ENCODE peak calls at places on chromosomes 4 and X, in seven cellular contexts. Q, G, M, W, N, Z and V are unnamed samples.
A peak's percentile ranks its signal among the peaks of the same experiment; 100 is the strongest.

GRCh38 chrX:13994104-13994503 is 35.6 kb downstream of the GEMIN8 start:
- DNase-seq in Z (no peak), N (no peak), Q (no peak), G (no peak), W (no peak), M (no peak), V (no peak)

GRCh38 chrX:56853436-56853835 is 124.4 kb downstream of the NBDY start:
- DNase-seq in M (no peak), Q (no peak), G (no peak), Z (no peak), W (no peak), N (no peak), V (no peak)

GRCh38 chr4:137901114-137901513 is 341.0 kb downstream of the SLC7A11 start:
- DNase-seq in M (no peak), N (no peak), Q (no peak), Z (no peak), W (no peak), G (no peak), V (peak; percentile 77)

GRCh38 chr4:85603437-85604336 is 128.7 kb downstream of the ARHGAP24 start:
- DNase-seq in W (no peak), G (peak; percentile 43), N (no peak), Q (peak; percentile 22), M (no peak), Z (no peak), V (no peak)

GRCh38 chr4:65943076-65943475 is 272.8 kb upstream of the EPHA5 start:
- DNase-seq in M (no peak), W (no peak), G (no peak), Q (no peak), Z (no peak), N (no peak), V (peak; percentile 1)

GRCh38 chr4:48686369-48686768 is 93.7 kb downstream of the FRYL start:
- DNase-seq in Q (no peak), G (peak; percentile 23), W (no peak), Z (no peak), N (no peak), M (no peak), V (no peak)

GRCh38 chr4:81030061-81030616 is 369 bp upstream of the BMP3 start:
- DNase-seq in Z (no peak), W (no peak), M (no peak), N (no peak), G (no peak), Q (no peak), V (no peak)

GRCh38 chrX:124256209-124256608 is 76.3 kb upstream of the TEX13D start:
- DNase-seq in M (no peak), W (no peak), N (no peak), G (no peak), Z (no peak), Q (no peak), V (no peak)

GRCh38 chr4:78661923-78662521 is 110.5 kb downstream of the ANXA3 start:
- DNase-seq in G (no peak), N (no peak), M (no peak), Q (peak; percentile 40), Z (no peak), W (no peak), V (no peak)

GRCh38 chrX:67295924-67296323 is 247.9 kb upstream of the AR start:
- DNase-seq in N (no peak), M (no peak), G (no peak), Z (no peak), W (no peak), Q (no peak), V (no peak)

GRCh38 chr4:116585240-116585639 is 500.1 kb downstream of the TRAM1L1 start:
- DNase-seq in M (no peak), Q (no peak), G (no peak), W (no peak), Z (no peak), N (no peak), V (peak; percentile 17)

GRCh38 chr4:73661646-73662119 is 41.4 kb upstream of the RASSF6 start:
- DNase-seq in G (no peak), W (no peak), M (no peak), Q (no peak), Z (no peak), N (no peak), V (no peak)

GRCh38 chr4:90357117-90357710 is 230.0 kb downstream of the CCSER1 start:
- DNase-seq in M (no peak), G (peak; percentile 47), W (no peak), Q (no peak), N (no peak), Z (peak; percentile 74), V (peak; percentile 71)

GRCh38 chr4:84441758-84442377 is 57.2 kb downstream of the NKX6-1 start:
- DNase-seq in N (no peak), G (no peak), W (no peak), Z (no peak), Q (no peak), M (no peak), V (no peak)

GRCh38 chr4:1501754-1502500 is 95.7 kb upstream of the NKX1-1 start:
- DNase-seq in N (peak; percentile 1), Z (no peak), Q (no peak), M (no peak), W (no peak), G (no peak), V (no peak)

GRCh38 chr4:26789208-26789607 is 71.4 kb upstream of the STIM2 start:
- DNase-seq in G (no peak), W (no peak), N (no peak), Q (no peak), Z (no peak), M (no peak), V (no peak)

GRCh38 chr4:34170941-34171340 is 2073.4 kb downstream of the ARAP2 start:
- DNase-seq in W (no peak), Z (no peak), N (no peak), M (no peak), Q (no peak), G (no peak), V (no peak)

GRCh38 chr4:1380368-1381151 is 25.7 kb downstream of the NKX1-1 start:
- DNase-seq in Z (no peak), W (peak; percentile 40), M (no peak), N (peak; percentile 4), Q (no peak), G (no peak), V (no peak)

GRCh38 chr4:154329268-154329858 is 162.2 kb downstream of the DCHS2 start:
- DNase-seq in N (no peak), M (no peak), Z (no peak), Q (no peak), G (no peak), W (no peak), V (peak; percentile 13)

GRCh38 chr4:25743971-25744370 is 88.3 kb downstream of the SLC34A2 start:
- DNase-seq in M (no peak), W (no peak), G (no peak), Q (no peak), N (no peak), Z (no peak), V (no peak)

GRCh38 chrX:121642415-121642814 is 595.0 kb downstream of the GLUD2 start:
- DNase-seq in N (no peak), M (no peak), G (no peak), W (no peak), Q (no peak), Z (no peak), V (no peak)

GRCh38 chr4:70518716-70519115 is 347 bp downstream of the AMTN start:
- DNase-seq in W (no peak), M (no peak), Q (no peak), Z (no peak), G (no peak), N (no peak), V (no peak)

GRCh38 chrX:108736509-108737479 is at the start of gene IRS4:
- DNase-seq in Z (no peak), G (peak; percentile 46), W (no peak), N (peak; percentile 35), Q (no peak), M (no peak), V (peak; percentile 6)

GRCh38 chrX:103734125-103734760 is 23.5 kb downstream of the TMEM31 start:
- DNase-seq in Q (no peak), Z (no peak), M (no peak), W (no peak), N (no peak), G (no peak), V (no peak)

GRCh38 chr4:119321921-119322687 is at the start of gene FABP2:
- DNase-seq in N (no peak), Z (no peak), G (no peak), Q (no peak), M (no peak), W (no peak), V (no peak)
- H3K4me3 ChIP-seq in N (no peak within 1 kb of the TSS), Z (no peak within 1 kb of the TSS), G (no peak within 1 kb of the TSS), Q (no peak within 1 kb of the TSS), M (no peak within 1 kb of the TSS), W (no peak within 1 kb of the TSS), V (no peak within 1 kb of the TSS)

DNA sequence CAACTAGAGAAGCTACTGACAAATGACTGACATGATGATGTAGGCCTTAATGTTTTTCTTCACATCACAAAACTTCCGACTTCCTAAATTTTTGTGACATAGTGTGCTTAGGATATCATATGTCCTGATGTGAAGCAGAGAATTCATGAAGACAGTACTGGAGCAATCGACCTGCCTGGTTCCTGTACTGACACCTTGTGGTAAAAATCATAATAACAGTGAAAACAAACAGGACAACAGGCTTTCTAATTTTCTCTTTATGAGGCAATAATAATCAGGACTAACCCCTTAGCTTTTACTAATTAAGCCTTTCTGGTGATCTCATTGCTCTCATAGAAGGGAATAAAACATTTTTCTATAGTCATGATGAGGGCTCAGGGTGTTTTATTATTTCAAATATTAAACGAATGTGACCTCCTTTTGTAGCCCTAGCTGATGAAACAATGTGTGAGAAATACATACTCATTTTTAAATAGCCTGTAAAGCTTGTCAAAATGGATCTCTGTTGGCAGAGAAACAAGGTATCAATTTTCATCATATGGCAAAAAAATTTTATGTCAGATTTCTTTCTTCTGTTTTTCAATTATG is 158.4 kb downstream of the TENT5D start:
- DNase-seq in Z (peak; percentile 10), W (no peak), G (peak; percentile 41), N (no peak), Q (no peak), M (no peak), V (peak; percentile 7)
- H3K4me3 ChIP-seq in Z (no peak overlapping the region), W (no peak overlapping the region), G (no peak overlapping the region), N (no peak overlapping the region), Q (no peak overlapping the region), M (no peak overlapping the region), V (no peak overlapping the region)

GRCh38 chr4:71607780-71608673 is 175.9 kb downstream of the GC start:
- DNase-seq in N (no peak), Z (no peak), G (no peak), M (no peak), Q (no peak), W (no peak), V (peak; percentile 14)
- H3K4me3 ChIP-seq in N (no peak overlapping the region), Z (no peak overlapping the region), G (no peak overlapping the region), M (no peak overlapping the region), Q (no peak overlapping the region), W (no peak overlapping the region), V (no peak overlapping the region)

DNA sequence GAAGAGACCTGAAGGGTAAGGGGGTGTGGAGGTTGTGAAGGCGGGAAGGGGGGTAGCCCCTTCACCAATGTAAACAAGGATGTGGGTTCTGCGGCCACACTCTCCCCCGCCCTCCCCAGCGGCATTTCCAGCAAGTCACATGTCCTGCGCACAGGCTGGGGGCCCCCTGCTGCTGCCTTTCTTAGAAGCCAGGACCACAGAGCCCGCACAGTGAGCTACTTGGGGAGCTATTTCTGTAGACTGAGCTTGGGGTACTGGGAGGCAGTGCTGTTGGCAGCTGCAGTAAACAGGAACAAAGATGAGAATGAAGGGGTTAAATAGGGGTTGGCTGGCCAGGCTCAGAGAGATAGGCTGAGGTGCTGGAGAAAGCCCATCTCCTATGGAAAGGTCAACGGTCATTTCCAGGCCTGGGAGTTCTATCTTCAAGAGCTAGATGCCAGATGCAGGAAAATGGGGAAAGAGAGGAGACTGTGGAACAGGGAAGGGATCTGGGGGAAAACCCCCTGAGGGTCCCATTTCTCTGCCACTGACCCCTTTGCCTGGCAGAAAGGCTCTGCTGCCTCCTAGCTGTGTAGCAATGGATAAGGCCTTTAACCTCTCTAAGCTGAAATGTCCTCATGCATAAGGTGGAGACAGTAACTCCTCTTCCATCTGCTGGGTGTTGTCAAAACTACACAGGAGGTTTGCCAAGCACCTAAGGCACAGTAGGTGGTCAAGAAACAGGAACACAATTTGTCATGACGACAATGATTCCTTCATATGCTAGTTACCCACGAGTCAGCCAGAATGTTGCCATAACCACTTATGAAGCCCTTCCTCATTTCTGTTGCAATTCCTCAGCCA is 18.5 kb upstream of the PIM2 start:
- DNase-seq in Q (peak; percentile 86), M (no peak), N (peak; percentile 29), W (peak; percentile 79), G (no peak), Z (no peak), V (no peak)
- H3K4me3 ChIP-seq in Q (peak overlapping the region; percentile 2), M (no peak overlapping the region), N (no peak overlapping the region), W (no peak overlapping the region), G (no peak overlapping the region), Z (no peak overlapping the region), V (no peak overlapping the region)